ENCODE peak calls at places on chromosomes 3 and 15, in seven cellular contexts. R is left cardiac atrium; M is fibroblast of mammary gland; U is ELR; T is stimulated activated CD8-positive, alpha-beta memory T cell treated with anti-CD3 and anti-CD28 coated beads, Interleukin-15, amount 100 ng/mL, for 24 hours; C is stimulated activated CD4-positive, alpha-beta T cell treated with anti-CD3 and anti-CD28 coated beads, Interleukin-1b, Interleukin-23, amount 100 ng/mL, for 24 hours; Y is endothelial cell. L is an unnamed sample.

GRCh38 chr15:71588746-71589145 is 221.6 kb upstream of the NR2E3 start:
- DNase-seq in M (peak; percentile 77), C (no peak), R (no peak), T (no peak), Y (no peak), U (peak; percentile 73), L (peak; percentile 59)

GRCh38 chr15:69794643-69795461 is 302.9 kb downstream of the TLE3 start:
- DNase-seq in T (no peak), M (peak; percentile 11), U (peak; percentile 55), Y (no peak), C (no peak), R (peak; percentile 50), L (peak; percentile 50)

GRCh38 chr3:114745322-114746240 is 401.5 kb downstream of the ZBTB20 start:
- DNase-seq in Y (no peak), C (no peak), M (peak; percentile 85), T (no peak), R (no peak), U (peak; percentile 80), L (peak; percentile 47)

GRCh38 chr15:101368086-101368780 is 73.2 kb upstream of the SNRPA1 start:
- DNase-seq in U (no peak), Y (no peak), M (no peak), R (no peak), C (no peak), T (no peak), L (no peak)

GRCh38 chr3:49609815-49610214 is 55.5 kb downstream of the BSN start:
- DNase-seq in M (no peak), U (no peak), Y (no peak), R (no peak), C (no peak), T (no peak), L (no peak)

GRCh38 chr3:14124223-14124614 is 451 bp downstream of the CHCHD4 start:
- DNase-seq in M (peak; percentile 44), U (peak; percentile 56), C (peak; percentile 65), Y (peak; percentile 37), T (no peak), R (peak; percentile 81), L (peak; percentile 39)

GRCh38 chr3:132445812-132446211 is 28.5 kb downstream of the DNAJC13 start:
- DNase-seq in M (peak; percentile 46), R (no peak), U (peak; percentile 91), T (no peak), Y (no peak), C (no peak), L (peak; percentile 79)

GRCh38 chr3:71074416-71074815 is 509.1 kb downstream of the FOXP1 start:
- DNase-seq in T (no peak), Y (no peak), U (peak; percentile 43), R (no peak), M (peak; percentile 50), C (no peak), L (no peak)

GRCh38 chr3:119304201-119304713 is 10.1 kb downstream of the ARHGAP31 start:
- DNase-seq in Y (no peak), C (no peak), M (peak; percentile 56), R (no peak), T (no peak), U (peak; percentile 77), L (no peak)

GRCh38 chr15:51108933-51109550 is 14.3 kb upstream of the TNFAIP8L3 start:
- DNase-seq in T (no peak), M (peak; percentile 93), C (no peak), R (no peak), Y (no peak), U (peak; percentile 57), L (peak; percentile 69)

GRCh38 chr3:139695007-139695406 is 17.2 kb upstream of the NMNAT3 start:
- DNase-seq in T (no peak), Y (no peak), U (no peak), R (no peak), M (no peak), C (no peak), L (no peak)

GRCh38 chr3:31295150-31295765 is 237.5 kb upstream of the STT3B start:
- DNase-seq in R (no peak), Y (no peak), M (no peak), T (no peak), U (no peak), C (no peak), L (no peak)

GRCh38 chr3:184082465-184082864 is 14.4 kb upstream of the HTR3E start:
- DNase-seq in T (no peak), C (no peak), Y (no peak), U (no peak), R (no peak), M (no peak), L (no peak)

GRCh38 chr15:44370830-44371229 is 56.6 kb upstream of the CTDSPL2 start:
- DNase-seq in T (no peak), Y (no peak), U (no peak), C (no peak), R (no peak), M (no peak), L (no peak)

GRCh38 chr15:76730262-76730661 is 174.9 kb downstream of the SCAPER start:
- DNase-seq in C (no peak), U (no peak), M (peak; percentile 1), R (no peak), T (no peak), Y (no peak), L (peak; percentile 7)

GRCh38 chr3:16302082-16302631 is 37.1 kb downstream of the OXNAD1 start:
- DNase-seq in U (no peak), Y (no peak), C (no peak), R (no peak), T (no peak), M (no peak), L (no peak)

GRCh38 chr3:106795553-106795952 is 581.7 kb upstream of the CCDC54 start:
- DNase-seq in U (no peak), R (no peak), T (no peak), Y (no peak), M (no peak), C (no peak), L (no peak)

GRCh38 chr3:129892857-129893615 is 475 bp downstream of the TMCC1 start:
- DNase-seq in M (peak; percentile 7), C (peak; percentile 54), Y (peak; percentile 66), U (peak; percentile 62), R (peak; percentile 77), T (peak; percentile 48), L (peak; percentile 9)

GRCh38 chr3:125480656-125481374 is 39.2 kb downstream of the SNX4 start:
- DNase-seq in M (peak; percentile 96), U (peak; percentile 49), T (no peak), Y (no peak), R (no peak), C (no peak), L (peak; percentile 76)

GRCh38 chr15:41429003-41429890 is 12.4 kb downstream of the RTF1 start:
- DNase-seq in M (no peak), T (no peak), R (no peak), Y (no peak), U (no peak), C (no peak), L (peak; percentile 7)

GRCh38 chr3:179410317-179410716 is 41.0 kb downstream of the GNB4 start:
- DNase-seq in U (peak; percentile 25), M (peak; percentile 20), C (no peak), R (no peak), Y (no peak), T (no peak), L (peak; percentile 8)

GRCh38 chr3:196631655-196632032 is 7.8 kb upstream of the NRROS start:
- DNase-seq in U (no peak), T (no peak), Y (no peak), M (no peak), C (no peak), R (no peak), L (no peak)

GRCh38 chr3:78204977-78205376 is 1165.1 kb downstream of the ROBO2 start:
- DNase-seq in M (peak; percentile 70), T (no peak), U (peak; percentile 82), C (no peak), Y (no peak), R (no peak), L (peak; percentile 67)

GRCh38 chr15:78763111-78763795 is 48.0 kb downstream of the ADAMTS7 start:
- DNase-seq in M (no peak), R (no peak), T (no peak), Y (no peak), U (no peak), C (no peak), L (no peak)

GRCh38 chr15:71806452-71806931 is 3.9 kb upstream of the NR2E3 start:
- DNase-seq in Y (no peak), R (no peak), C (no peak), U (peak; percentile 63), M (peak; percentile 52), T (no peak), L (peak; percentile 47)

GRCh38 chr15:50181983-50182232 is at the start of gene SLC27A2:
- DNase-seq in T (no peak), C (no peak), U (peak; percentile 26), R (peak; percentile 25), Y (no peak), M (no peak), L (peak; percentile 4)

GRCh38 chr3:57544181-57545125 is at the start of gene DNAH12:
- DNase-seq in T (no peak), Y (peak; percentile 89), R (no peak), M (peak; percentile 17), C (no peak), U (peak; percentile 50), L (peak; percentile 45)

GRCh38 chr3:134039161-134039862 is 9.6 kb upstream of the SLCO2A1 start:
- DNase-seq in R (no peak), T (no peak), M (no peak), U (no peak), C (no peak), Y (no peak), L (no peak)

L was measured in fibroblast of pulmonary artery.